ENCODE peak calls at places on chromosome 5, in seven cellular contexts. One of them, this sample, is unnamed.

GRCh38 chr5:172361566-172362238 is 78.1 kb upstream of the UBTD2 start:
- DNase-seq in MCF 10A: peak; percentile 100
- DNase-seq in activated T-helper 1 cell treated with Interleukin-2 at 50 U/mL for 16 hours: no peak
- DNase-seq in cardiac fibroblast: peak; percentile 99
- DNase-seq in T-helper 1 cell: no peak
- DNase-seq in MM.1S: no peak
- DNase-seq in AG09309: peak; percentile 99
- DNase-seq in this sample: no peak

GRCh38 chr5:143218563-143219170 is 184.8 kb downstream of the NR3C1 start:
- DNase-seq in MM.1S: no peak
- DNase-seq in MCF 10A: no peak
- DNase-seq in activated T-helper 1 cell treated with Interleukin-2 at 50 U/mL for 16 hours: no peak
- DNase-seq in AG09309: no peak
- DNase-seq in cardiac fibroblast: no peak
- DNase-seq in T-helper 1 cell: no peak
- DNase-seq in this sample: no peak

GRCh38 chr5:163342301-163342700 is 95.1 kb upstream of the CCNG1 start:
- DNase-seq in MM.1S: no peak
- DNase-seq in T-helper 1 cell: no peak
- DNase-seq in cardiac fibroblast: no peak
- DNase-seq in activated T-helper 1 cell treated with Interleukin-2 at 50 U/mL for 16 hours: no peak
- DNase-seq in AG09309: no peak
- DNase-seq in MCF 10A: no peak
- DNase-seq in this sample: no peak

GRCh38 chr5:56152437-56152836 is 80.7 kb downstream of the ANKRD55 start:
- DNase-seq in activated T-helper 1 cell treated with Interleukin-2 at 50 U/mL for 16 hours: no peak
- DNase-seq in AG09309: no peak
- DNase-seq in MCF 10A: no peak
- DNase-seq in cardiac fibroblast: no peak
- DNase-seq in T-helper 1 cell: no peak
- DNase-seq in MM.1S: peak; percentile 96
- DNase-seq in this sample: no peak

GRCh38 chr5:132219289-132219970 is 8.2 kb downstream of the P4HA2 start:
- DNase-seq in MCF 10A: no peak
- DNase-seq in T-helper 1 cell: no peak
- DNase-seq in AG09309: no peak
- DNase-seq in cardiac fibroblast: no peak
- DNase-seq in MM.1S: no peak
- DNase-seq in activated T-helper 1 cell treated with Interleukin-2 at 50 U/mL for 16 hours: no peak
- DNase-seq in this sample: no peak

GRCh38 chr5:1807479-1808185 is 6.4 kb downstream of the NDUFS6 start:
- DNase-seq in T-helper 1 cell: no peak
- DNase-seq in AG09309: no peak
- DNase-seq in MCF 10A: no peak
- DNase-seq in MM.1S: no peak
- DNase-seq in cardiac fibroblast: no peak
- DNase-seq in activated T-helper 1 cell treated with Interleukin-2 at 50 U/mL for 16 hours: no peak
- DNase-seq in this sample: no peak

GRCh38 chr5:132267166-132267739 is 9.8 kb downstream of the PDLIM4 start:
- DNase-seq in AG09309: no peak
- DNase-seq in cardiac fibroblast: no peak
- DNase-seq in MM.1S: no peak
- DNase-seq in T-helper 1 cell: no peak
- DNase-seq in MCF 10A: no peak
- DNase-seq in activated T-helper 1 cell treated with Interleukin-2 at 50 U/mL for 16 hours: no peak
- DNase-seq in this sample: no peak

GRCh38 chr5:66634601-66635000 is 38.4 kb downstream of the MAST4 start:
- DNase-seq in AG09309: no peak
- DNase-seq in T-helper 1 cell: no peak
- DNase-seq in MM.1S: no peak
- DNase-seq in activated T-helper 1 cell treated with Interleukin-2 at 50 U/mL for 16 hours: no peak
- DNase-seq in MCF 10A: no peak
- DNase-seq in cardiac fibroblast: no peak
- DNase-seq in this sample: no peak

GRCh38 chr5:155587458-155587857 is 573.9 kb downstream of the KIF4B start:
- DNase-seq in T-helper 1 cell: no peak
- DNase-seq in activated T-helper 1 cell treated with Interleukin-2 at 50 U/mL for 16 hours: no peak
- DNase-seq in MM.1S: peak; percentile 7
- DNase-seq in MCF 10A: no peak
- DNase-seq in cardiac fibroblast: no peak
- DNase-seq in AG09309: no peak
- DNase-seq in this sample: no peak